ENCODE peak calls at places on chromosome 2, in four cellular contexts. L is left cardiac atrium; U is AG08396; R is CD8-positive, alpha-beta memory T cell. Z is an unnamed sample.

GRCh38 chr2:88698027-88698413 is 6.5 kb downstream of the RPIA start:
- DNase-seq in L (no peak), U (no peak), R (no peak), Z (no peak)

GRCh38 chr2:133718688-133719201 is 150.5 kb upstream of the NCKAP5 start:
- DNase-seq in L (peak), U (peak), R (no peak), Z (no peak)

GRCh38 chr2:100107911-100108647 is 34.3 kb downstream of the AFF3 start:
- DNase-seq in L (no peak), U (no peak), R (no peak), Z (no peak)

GRCh38 chr2:227661019-227661726 is 5.4 kb upstream of the SCYGR5 start:
- DNase-seq in L (no peak), U (no peak), R (no peak), Z (no peak)

GRCh38 chr2:167196461-167197252 is 308.4 kb downstream of the XIRP2 start:
- DNase-seq in L (peak), U (no peak), R (no peak), Z (no peak)

GRCh38 chr2:63056309-63057065 is 5.9 kb downstream of the OTX1 start:
- DNase-seq in L (no peak), U (peak), R (no peak), Z (no peak)

GRCh38 chr2:23703037-23703582 is 223.8 kb downstream of the ATAD2B start:
- DNase-seq in L (no peak), U (peak), R (no peak), Z (no peak)

GRCh38 chr2:74391209-74391579 is 11.1 kb upstream of the DCTN1 start:
- DNase-seq in L (no peak), U (peak), R (no peak), Z (no peak)

GRCh38 chr2:101450965-101451364 is 23.9 kb downstream of the RFX8 start:
- DNase-seq in L (no peak), U (no peak), R (no peak), Z (no peak)

GRCh38 chr2:54999182-54999581 is 51.1 kb downstream of the RTN4 start:
- DNase-seq in L (no peak), U (peak), R (no peak), Z (peak)

GRCh38 chr2:31812051-31812798 is 198.6 kb downstream of the MEMO1 start:
- DNase-seq in L (no peak), U (peak), R (no peak), Z (no peak)

GRCh38 chr2:39584283-39584972 is 81.3 kb upstream of the TMEM178A start:
- DNase-seq in L (no peak), U (peak), R (no peak), Z (no peak)

GRCh38 chr2:88265352-88265960 is 95.3 kb downstream of the THNSL2 start:
- DNase-seq in L (no peak), U (no peak), R (no peak), Z (peak)

GRCh38 chr2:233178994-233179847 is 72.3 kb upstream of the ATG16L1 start:
- DNase-seq in L (peak), U (no peak), R (no peak), Z (no peak)

GRCh38 chr2:110173523-110173922 is 31.3 kb downstream of the NPHP1 start:
- DNase-seq in L (no peak), U (no peak), R (no peak), Z (no peak)

GRCh38 chr2:110780461-110780860 is 48.1 kb downstream of the ACOXL start:
- DNase-seq in L (no peak), U (no peak), R (no peak), Z (no peak)

GRCh38 chr2:190599073-190599472 is 49.8 kb upstream of the NAB1 start:
- DNase-seq in L (no peak), U (no peak), R (no peak), Z (no peak)

GRCh38 chr2:53987336-53987921 is 16.6 kb upstream of the PSME4 start:
- DNase-seq in L (no peak), U (no peak), R (no peak), Z (no peak)

GRCh38 chr2:185628985-185629384 is 109.6 kb upstream of the FSIP2 start:
- DNase-seq in L (no peak), U (no peak), R (no peak), Z (peak)

GRCh38 chr2:6645004-6645403 is 220.7 kb downstream of the CMPK2 start:
- DNase-seq in L (no peak), U (no peak), R (no peak), Z (no peak)

GRCh38 chr2:156471772-156472171 is 35.6 kb downstream of the GPD2 start:
- DNase-seq in L (no peak), U (no peak), R (no peak), Z (no peak)

GRCh38 chr2:231530099-231531085 is at the start of gene NMUR1:
- DNase-seq in L (peak), U (peak), R (peak), Z (peak)

GRCh38 chr2:68336192-68336591 is 16.4 kb upstream of the CNRIP1 start:
- DNase-seq in L (no peak), U (peak), R (no peak), Z (no peak)